ENCODE peak calls at places on chromosomes 13 and 19, in five cellular contexts. One of them, this sample, is unnamed. For H3K9me3, the result is how much of the 10 kb centered on the place peaks cover.

GRCh38 chr19:2254052-2254872 is 2.0 kb downstream of the JSRP1 start:
- DNase-seq in IMR-90: peak
- DNase-seq in H1: peak
- DNase-seq in H9: peak
- DNase-seq in neuronal stem cell: peak
- DNase-seq in this sample: peak

GRCh38 chr13:93098972-93099371 is 127.6 kb upstream of the GPC6 start:
- DNase-seq in neuronal stem cell: no peak
- DNase-seq in IMR-90: no peak
- DNase-seq in H1: no peak
- DNase-seq in H9: no peak
- DNase-seq in this sample: no peak

GRCh38 chr13:101397742-101398141 is 18.6 kb downstream of the NALCN start:
- DNase-seq in neuronal stem cell: no peak
- DNase-seq in H1: no peak
- DNase-seq in H9: no peak
- DNase-seq in IMR-90: peak
- DNase-seq in this sample: peak

GRCh38 chr19:58217607-58218391 is 10.9 kb upstream of the ZNF544 start:
- DNase-seq in H9: no peak
- DNase-seq in neuronal stem cell: no peak
- DNase-seq in H1: no peak
- DNase-seq in IMR-90: no peak
- DNase-seq in this sample: no peak

GRCh38 chr13:109835321-109835720 is 48.9 kb upstream of the IRS2 start:
- DNase-seq in H9: no peak
- DNase-seq in IMR-90: peak
- DNase-seq in H1: no peak
- DNase-seq in neuronal stem cell: no peak
- DNase-seq in this sample: no peak

GRCh38 chr19:47534628-47535027 is 19.8 kb upstream of the NAPA start:
- DNase-seq in H1: no peak
- DNase-seq in neuronal stem cell: no peak
- DNase-seq in H9: no peak
- DNase-seq in IMR-90: no peak
- DNase-seq in this sample: no peak

GRCh38 chr13:110388141-110388943 is 81.3 kb downstream of the COL4A2 start:
- DNase-seq in neuronal stem cell: no peak
- DNase-seq in IMR-90: peak
- DNase-seq in H1: no peak
- DNase-seq in H9: peak
- DNase-seq in this sample: peak

GRCh38 chr13:114313061-114313860 is 1.0 kb upstream of the CHAMP1 start:
- DNase-seq in H1: no peak
- DNase-seq in IMR-90: peak
- DNase-seq in H9: no peak
- DNase-seq in neuronal stem cell: no peak
- DNase-seq in this sample: peak

GRCh38 chr13:41058229-41059070 is 2.9 kb upstream of the WBP4 start:
- DNase-seq in neuronal stem cell: no peak
- DNase-seq in IMR-90: peak
- DNase-seq in H9: no peak
- DNase-seq in H1: no peak
- DNase-seq in this sample: no peak

GRCh38 chr19:19214892-19215291 is 3.1 kb downstream of the NCAN start:
- DNase-seq in neuronal stem cell: peak
- DNase-seq in IMR-90: peak
- DNase-seq in H9: peak
- DNase-seq in H1: peak
- DNase-seq in this sample: peak

GRCh38 chr13:79987761-79988160 is 353.2 kb downstream of the SPRY2 start:
- DNase-seq in H9: no peak
- DNase-seq in H1: no peak
- DNase-seq in IMR-90: no peak
- DNase-seq in neuronal stem cell: no peak
- DNase-seq in this sample: no peak

GRCh38 chr19:28468701-28469459 is 744.1 kb downstream of the UQCRFS1 start:
- DNase-seq in neuronal stem cell: no peak
- DNase-seq in H9: peak
- DNase-seq in IMR-90: no peak
- DNase-seq in H1: no peak
- DNase-seq in this sample: peak

GRCh38 chr19:48206402-48207093 is 36.1 kb downstream of the ZSWIM9 start:
- DNase-seq in neuronal stem cell: no peak
- DNase-seq in H9: no peak
- DNase-seq in IMR-90: no peak
- DNase-seq in H1: no peak
- DNase-seq in this sample: no peak

GRCh38 chr13:95049772-95050171 is 251.5 kb downstream of the ABCC4 start:
- DNase-seq in H1: no peak
- DNase-seq in H9: no peak
- DNase-seq in IMR-90: no peak
- DNase-seq in neuronal stem cell: no peak
- DNase-seq in this sample: no peak

GRCh38 chr19:2970201-2970838 is 7.0 kb upstream of the TLE6 start:
- DNase-seq in neuronal stem cell: no peak
- DNase-seq in H1: no peak
- DNase-seq in IMR-90: no peak
- DNase-seq in H9: no peak
- DNase-seq in this sample: peak

GRCh38 chr13:50387124-50387581 is 371.9 kb downstream of the KCNRG start:
- DNase-seq in H9: peak
- DNase-seq in neuronal stem cell: peak
- DNase-seq in H1: peak
- DNase-seq in IMR-90: peak
- DNase-seq in this sample: peak

GRCh38 chr19:44202470-44202869 is 9.9 kb upstream of the ZNF227 start:
- DNase-seq in H1: no peak
- DNase-seq in H9: no peak
- DNase-seq in IMR-90: peak
- DNase-seq in neuronal stem cell: no peak
- DNase-seq in this sample: no peak

GRCh38 chr19:46115396-46116109 is 8.9 kb downstream of the IGFL3 start:
- DNase-seq in H9: no peak
- DNase-seq in neuronal stem cell: no peak
- DNase-seq in IMR-90: peak
- DNase-seq in H1: no peak
- DNase-seq in this sample: peak

GRCh38 chr13:51266642-51267041 is 44.4 kb downstream of the FAM124A start:
- DNase-seq in H1: no peak
- DNase-seq in IMR-90: no peak
- DNase-seq in H9: no peak
- DNase-seq in neuronal stem cell: no peak
- DNase-seq in this sample: no peak

GRCh38 chr13:33139186-33139585 is 123.0 kb downstream of the KL start:
- DNase-seq in H1: no peak
- DNase-seq in neuronal stem cell: no peak
- DNase-seq in IMR-90: no peak
- DNase-seq in H9: no peak
- DNase-seq in this sample: no peak

GRCh38 chr13:75181906-75182305 is 300.1 kb downstream of the TBC1D4 start:
- DNase-seq in IMR-90: peak
- DNase-seq in H9: no peak
- DNase-seq in neuronal stem cell: no peak
- DNase-seq in H1: no peak
- DNase-seq in this sample: peak

GRCh38 chr19:54305141-54305540 is 7.8 kb downstream of the LILRA5 start:
- DNase-seq in H9: no peak
- DNase-seq in H1: no peak
- DNase-seq in neuronal stem cell: no peak
- DNase-seq in IMR-90: no peak
- DNase-seq in this sample: no peak

GRCh38 chr19:1066748-1067340 is at the start of gene ARHGAP45:
- DNase-seq in H1: peak
- DNase-seq in neuronal stem cell: no peak
- DNase-seq in IMR-90: no peak
- DNase-seq in H9: no peak
- DNase-seq in this sample: no peak

GRCh38 chr13:81872581-81872980 is 1531.7 kb upstream of the SPRY2 start:
- DNase-seq in IMR-90: no peak
- DNase-seq in H1: no peak
- DNase-seq in H9: peak
- DNase-seq in neuronal stem cell: peak
- DNase-seq in this sample: peak

GRCh38 chr19:16587031-16588023 is 15.1 kb upstream of the SLC35E1 start:
- DNase-seq in H9: no peak
- DNase-seq in neuronal stem cell: no peak
- DNase-seq in IMR-90: peak
- DNase-seq in H1: no peak
- DNase-seq in this sample: peak

GRCh38 chr13:105678072-105678471 is 857.4 kb downstream of the EFNB2 start:
- DNase-seq in H9: no peak
- DNase-seq in IMR-90: no peak
- DNase-seq in neuronal stem cell: no peak
- DNase-seq in H1: no peak
- DNase-seq in this sample: no peak
- H3K9me3 ChIP-seq in H9: under half
- H3K9me3 ChIP-seq in IMR-90: under half
- H3K9me3 ChIP-seq in neuronal stem cell: under half
- H3K9me3 ChIP-seq in H1: under half
- H3K9me3 ChIP-seq in this sample: under half

GRCh38 chr13:105612541-105612940 is 922.9 kb downstream of the EFNB2 start:
- DNase-seq in H1: no peak
- DNase-seq in H9: no peak
- DNase-seq in IMR-90: no peak
- DNase-seq in neuronal stem cell: no peak
- DNase-seq in this sample: no peak
- H2BK15ac ChIP-seq in H1: no peak
- H2BK15ac ChIP-seq in H9: no peak
- H2BK15ac ChIP-seq in IMR-90: no peak
- H2BK15ac ChIP-seq in neuronal stem cell: no peak
- H2BK15ac ChIP-seq in this sample: no peak

GRCh38 chr19:7992575-7992974 is 12.9 kb downstream of the ELAVL1 start:
- DNase-seq in H1: no peak
- DNase-seq in IMR-90: no peak
- DNase-seq in H9: no peak
- DNase-seq in neuronal stem cell: no peak
- DNase-seq in this sample: no peak

GRCh38 chr19:7987084-7987768 is 18.2 kb downstream of the ELAVL1 start:
- DNase-seq in H1: no peak
- DNase-seq in neuronal stem cell: no peak
- DNase-seq in H9: no peak
- DNase-seq in IMR-90: no peak
- DNase-seq in this sample: no peak

GRCh38 chr19:7988307-7988706 is 17.1 kb downstream of the ELAVL1 start:
- DNase-seq in H1: no peak
- DNase-seq in H9: no peak
- DNase-seq in neuronal stem cell: no peak
- DNase-seq in IMR-90: no peak
- DNase-seq in this sample: no peak

GRCh38 chr19:7986321-7987083 is 18.9 kb downstream of the ELAVL1 start:
- DNase-seq in IMR-90: peak
- DNase-seq in neuronal stem cell: no peak
- DNase-seq in H1: no peak
- DNase-seq in H9: no peak
- DNase-seq in this sample: peak

GRCh38 chr19:7989071-7989575 is 16.3 kb downstream of the ELAVL1 start:
- DNase-seq in H1: no peak
- DNase-seq in neuronal stem cell: no peak
- DNase-seq in IMR-90: no peak
- DNase-seq in H9: no peak
- DNase-seq in this sample: no peak
- H2AK5ac ChIP-seq in H1: no peak
- H2AK5ac ChIP-seq in neuronal stem cell: no peak
- H2AK5ac ChIP-seq in IMR-90: no peak
- H2AK5ac ChIP-seq in H9: no peak
- H2AK5ac ChIP-seq in this sample: peak

DNA sequence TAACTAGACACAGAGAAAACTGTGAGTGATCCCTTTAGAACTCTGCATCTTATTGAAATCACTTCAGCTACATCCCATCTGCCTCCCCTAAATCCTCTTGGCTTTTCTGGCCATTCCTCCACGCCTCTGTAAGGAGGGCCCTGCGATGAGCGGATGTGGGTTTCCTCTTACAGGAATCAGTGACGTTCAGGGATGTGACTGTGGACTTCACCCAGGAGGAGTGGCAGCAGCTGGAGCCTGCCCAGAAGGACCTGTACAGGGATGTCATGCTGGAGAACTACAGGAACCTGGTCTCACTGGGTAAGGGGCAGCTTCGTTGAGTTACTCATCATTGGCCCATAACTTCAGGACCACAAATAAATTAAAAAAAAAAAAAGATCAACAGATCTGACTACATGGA is 18.5 kb downstream of the ZNF71 start:
- DNase-seq in H9: no peak
- DNase-seq in H1: no peak
- DNase-seq in IMR-90: no peak
- DNase-seq in neuronal stem cell: no peak
- DNase-seq in this sample: no peak
- H3K9me3 ChIP-seq in H9: under half
- H3K9me3 ChIP-seq in H1: under half
- H3K9me3 ChIP-seq in IMR-90: half or more
- H3K9me3 ChIP-seq in neuronal stem cell: under half
- H3K9me3 ChIP-seq in this sample: half or more

GRCh38 chr13:31663880-31664585 is 75.3 kb upstream of the RXFP2 start:
- DNase-seq in neuronal stem cell: no peak
- DNase-seq in H9: no peak
- DNase-seq in IMR-90: no peak
- DNase-seq in H1: no peak
- DNase-seq in this sample: no peak
- H2BK15ac ChIP-seq in neuronal stem cell: no peak
- H2BK15ac ChIP-seq in H9: no peak
- H2BK15ac ChIP-seq in IMR-90: no peak
- H2BK15ac ChIP-seq in H1: no peak
- H2BK15ac ChIP-seq in this sample: no peak

DNA sequence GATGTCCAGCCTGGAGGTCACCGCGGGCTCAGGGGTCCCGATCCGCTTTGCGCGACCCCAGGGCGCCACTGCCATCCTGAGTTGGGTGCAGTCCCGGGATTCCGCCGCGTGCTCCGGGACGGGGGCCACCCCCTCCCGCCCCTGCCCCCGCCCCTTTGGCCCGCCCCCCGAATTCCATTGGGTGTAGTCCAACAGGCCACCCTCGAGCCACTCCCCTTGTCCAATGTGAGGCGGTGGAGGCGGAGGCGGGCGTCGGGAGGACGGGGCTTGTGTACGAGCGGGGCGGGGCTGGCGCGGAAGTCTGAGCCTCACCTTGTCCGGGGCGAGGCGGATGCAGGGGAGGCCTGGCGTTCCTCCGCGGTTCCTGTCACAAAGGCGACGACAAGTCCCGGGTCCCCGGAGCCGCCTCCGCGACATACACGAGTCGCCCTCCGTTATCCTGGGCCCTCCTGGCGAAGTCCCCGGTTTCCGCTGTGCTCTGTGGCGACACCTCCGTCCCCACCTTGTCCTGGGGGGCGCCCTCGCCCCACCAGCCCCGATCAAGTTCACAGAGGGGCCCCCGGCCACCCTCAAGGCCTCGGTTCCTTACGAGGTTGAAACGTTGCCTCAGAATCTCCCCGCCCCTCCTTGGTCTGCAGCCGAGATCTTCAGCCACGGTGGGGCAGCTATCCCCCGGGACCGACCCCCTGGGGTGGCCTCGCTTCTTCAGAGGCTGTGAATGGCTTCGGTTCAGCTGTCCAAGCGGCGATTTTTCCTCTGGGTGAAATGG is 1.2 kb downstream of the LDLR start:
- DNase-seq in IMR-90: peak
- DNase-seq in H9: peak
- DNase-seq in H1: peak
- DNase-seq in neuronal stem cell: peak
- DNase-seq in this sample: peak
- H2AK5ac ChIP-seq in IMR-90: peak
- H2AK5ac ChIP-seq in H9: no peak
- H2AK5ac ChIP-seq in H1: no peak
- H2AK5ac ChIP-seq in neuronal stem cell: peak
- H2AK5ac ChIP-seq in this sample: peak

GRCh38 chr13:29100739-29101138 is 280.6 kb downstream of the MTUS2 start:
- DNase-seq in IMR-90: no peak
- DNase-seq in neuronal stem cell: no peak
- DNase-seq in H1: no peak
- DNase-seq in H9: no peak
- DNase-seq in this sample: no peak
- H3K9me3 ChIP-seq in IMR-90: under half
- H3K9me3 ChIP-seq in neuronal stem cell: under half
- H3K9me3 ChIP-seq in H1: under half
- H3K9me3 ChIP-seq in H9: under half
- H3K9me3 ChIP-seq in this sample: under half

This sample was measured in mesenchymal stem cell.